ENCODE peak calls at places on chromosomes 2 and 18, in five cellular contexts. N is IMR-90, U is H9, X is mesenchymal stem cell, J is H1. Y is an unnamed sample.

GRCh38 chr2:119431155-119431975 is at the start of gene TMEM37:
- DNase-seq in J (peak; percentile 50), U (peak; percentile 88), X (peak; percentile 79), N (peak; percentile 15), Y (peak; percentile 80)

GRCh38 chr2:40240067-40240466 is 211.8 kb downstream of the SLC8A1 start:
- DNase-seq in X (peak; percentile 77), N (peak; percentile 96), U (no peak), J (no peak), Y (no peak)

GRCh38 chr2:112216158-112216557 is 38.7 kb downstream of the ZC3H8 start:
- DNase-seq in X (peak; percentile 22), U (no peak), J (no peak), N (peak; percentile 18), Y (no peak)

GRCh38 chr2:232386740-232387450 is 8.3 kb downstream of the ALPP start:
- DNase-seq in J (no peak), U (peak; percentile 56), X (peak; percentile 70), N (no peak), Y (no peak)

GRCh38 chr2:148887349-148888002 is 12.4 kb downstream of the KIF5C start:
- DNase-seq in J (no peak), U (no peak), X (no peak), N (no peak), Y (no peak)

GRCh38 chr18:32576296-32576916 is 105.7 kb upstream of the GAREM1 start:
- DNase-seq in X (peak; percentile 46), U (peak; percentile 46), J (no peak), N (peak; percentile 5), Y (peak; percentile 11)

GRCh38 chr2:72103161-72103560 is 44.5 kb downstream of the CYP26B1 start:
- DNase-seq in X (no peak), N (no peak), J (no peak), U (peak; percentile 9), Y (no peak)

GRCh38 chr2:71277536-71278103 is 50.7 kb upstream of the PAIP2B start:
- DNase-seq in X (peak; percentile 37), N (no peak), U (peak; percentile 77), J (no peak), Y (peak; percentile 60)

GRCh38 chr2:45577426-45577825 is 33.6 kb downstream of the SRBD1 start:
- DNase-seq in J (no peak), U (no peak), N (peak; percentile 54), X (no peak), Y (no peak)

DNA sequence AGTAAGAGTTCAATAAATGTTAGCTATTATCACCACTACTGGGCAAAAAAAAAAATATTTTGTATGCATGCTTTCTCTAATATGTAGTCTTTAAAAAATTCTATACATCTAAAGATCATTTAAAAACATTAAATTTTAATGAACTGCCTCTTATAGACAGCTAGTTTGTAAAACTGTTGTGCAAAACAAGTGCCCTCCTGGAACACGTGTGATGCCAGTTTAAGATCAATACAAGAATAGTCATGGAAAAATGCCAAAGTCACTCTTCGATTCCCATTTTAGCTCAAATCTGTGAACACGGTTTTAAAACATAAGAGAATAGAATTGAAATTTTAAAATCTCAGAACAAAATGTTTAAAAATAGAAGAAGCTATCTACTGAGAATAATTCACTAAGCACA is 242.5 kb upstream of the SMAD7 start:
- DNase-seq in J (no peak), X (no peak), U (no peak), N (no peak), Y (no peak)
- H3K9me3 ChIP-seq in J (no peaks in the 10 kb centered on the region), X (no peaks in the 10 kb centered on the region), U (no peaks in the 10 kb centered on the region), N (no peaks in the 10 kb centered on the region), Y (no peaks in the 10 kb centered on the region)

DNA sequence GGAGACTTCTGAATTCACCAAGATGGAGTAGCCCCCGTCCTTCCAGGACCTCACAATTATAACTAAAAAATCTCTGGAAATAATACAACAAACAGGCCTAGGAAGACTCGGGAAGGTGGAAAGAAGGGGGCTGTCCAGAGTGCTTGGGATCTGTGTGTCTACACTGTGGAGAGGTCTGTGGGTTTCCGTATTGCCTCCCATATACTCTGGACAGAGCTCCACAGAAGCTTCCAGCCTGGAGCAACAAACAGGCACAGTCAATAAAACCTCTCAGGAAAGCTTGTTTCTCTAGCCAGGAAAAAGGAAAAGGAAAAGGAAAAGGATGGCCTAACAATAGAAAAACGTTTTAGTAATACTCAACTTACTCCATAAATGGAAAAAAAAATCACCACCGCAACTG is 655.9 kb downstream of the DSC3 start:
- DNase-seq in U (no peak), X (no peak), J (no peak), N (no peak), Y (no peak)
- H2BK15ac ChIP-seq in U (no peak overlapping the region), X (no peak overlapping the region), J (no peak overlapping the region), N (no peak overlapping the region), Y (no peak overlapping the region)

GRCh38 chr2:204669386-204669785 is 124.1 kb downstream of the PARD3B start:
- DNase-seq in U (no peak), N (no peak), X (no peak), J (no peak), Y (no peak)

GRCh38 chr2:204665244-204665643 is 120.0 kb downstream of the PARD3B start:
- DNase-seq in J (no peak), U (no peak), N (peak; percentile 60), X (peak; percentile 22), Y (no peak)

GRCh38 chr2:204670124-204670523 is 124.8 kb downstream of the PARD3B start:
- DNase-seq in N (peak; percentile 12), U (no peak), X (peak; percentile 8), J (no peak), Y (no peak)

GRCh38 chr2:204665771-204666170 is 120.5 kb downstream of the PARD3B start:
- DNase-seq in X (no peak), J (no peak), U (no peak), N (no peak), Y (no peak)

GRCh38 chr2:204667990-204668389 is 122.7 kb downstream of the PARD3B start:
- DNase-seq in X (peak; percentile 6), U (no peak), N (no peak), J (no peak), Y (no peak)
- H3K9me3 ChIP-seq in X (no peaks in the 10 kb centered on the region), U (no peaks in the 10 kb centered on the region), N (no peaks in the 10 kb centered on the region), J (no peaks in the 10 kb centered on the region), Y (no peaks in the 10 kb centered on the region)

DNA sequence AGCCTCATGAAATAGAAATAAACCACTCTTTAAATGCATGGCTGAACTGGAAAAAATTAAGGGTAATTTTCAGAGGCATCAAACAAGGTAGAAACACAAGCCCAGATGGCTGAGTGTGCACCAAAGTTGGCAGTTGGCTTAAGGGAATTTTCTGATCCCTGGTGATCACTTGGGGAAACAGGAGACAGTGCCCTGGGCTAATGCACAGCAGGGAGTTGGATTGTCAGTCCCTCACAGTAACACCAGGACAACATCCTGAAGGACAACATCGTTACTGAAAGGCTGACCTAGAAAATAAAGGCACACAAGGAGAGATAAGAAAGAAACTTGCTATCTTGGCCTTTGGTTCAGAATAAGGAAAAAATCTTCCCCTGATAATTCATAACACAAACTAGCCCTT is 417.0 kb downstream of the SLC4A3 start:
- DNase-seq in N (no peak), U (peak; percentile 32), J (no peak), X (no peak), Y (no peak)
- H2BK15ac ChIP-seq in N (peak overlapping the region; percentile 55), U (no peak overlapping the region), J (no peak overlapping the region), X (no peak overlapping the region), Y (no peak overlapping the region)

GRCh38 chr2:135066710-135067109 is 14.6 kb downstream of the RAB3GAP1 start:
- DNase-seq in U (no peak), J (no peak), X (no peak), N (peak; percentile 41), Y (no peak)

GRCh38 chr2:135063210-135063609 is 11.1 kb downstream of the RAB3GAP1 start:
- DNase-seq in X (no peak), U (no peak), N (no peak), J (no peak), Y (no peak)

GRCh38 chr2:135059577-135059976 is 7.5 kb downstream of the RAB3GAP1 start:
- DNase-seq in X (no peak), U (no peak), N (no peak), J (no peak), Y (no peak)

DNA sequence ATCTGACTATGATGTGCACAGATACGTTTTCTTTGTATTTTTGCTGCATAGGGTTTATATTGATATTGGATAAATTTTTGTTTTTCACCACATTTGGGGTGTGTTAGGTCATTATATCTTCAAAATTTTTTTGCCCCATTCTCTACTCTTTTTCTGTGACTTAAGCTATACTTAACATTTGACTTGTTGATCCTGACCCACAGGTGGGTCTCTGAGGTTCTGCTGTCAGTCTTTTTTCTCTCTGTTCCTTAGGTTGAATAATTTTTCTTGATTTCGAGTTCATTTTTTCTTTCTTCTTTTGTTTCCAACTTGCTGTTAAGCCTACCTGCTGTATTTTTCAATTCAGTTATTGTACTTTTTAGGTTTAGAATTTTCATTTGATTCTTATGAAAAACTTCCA is 12.1 kb downstream of the RAB3GAP1 start:
- DNase-seq in N (no peak), U (no peak), J (no peak), X (no peak), Y (no peak)
- H3K9me3 ChIP-seq in N (no peaks in the 10 kb centered on the region), U (no peaks in the 10 kb centered on the region), J (no peaks in the 10 kb centered on the region), X (no peaks in the 10 kb centered on the region), Y (peaks cover 12% of the 10 kb centered on the region)

GRCh38 chr18:51621103-51621969 is 423.9 kb upstream of the MEX3C start:
- DNase-seq in J (peak; percentile 33), X (peak; percentile 18), U (peak; percentile 58), N (no peak), Y (peak; percentile 81)

GRCh38 chr18:51614967-51615571 is 417.6 kb upstream of the MEX3C start:
- DNase-seq in N (no peak), X (no peak), J (no peak), U (no peak), Y (no peak)

GRCh38 chr18:51617167-51617566 is 419.7 kb upstream of the MEX3C start:
- DNase-seq in U (no peak), N (no peak), X (no peak), J (no peak), Y (no peak)

GRCh38 chr18:51619283-51619682 is 421.8 kb upstream of the MEX3C start:
- DNase-seq in J (no peak), X (no peak), N (no peak), U (no peak), Y (no peak)

DNA sequence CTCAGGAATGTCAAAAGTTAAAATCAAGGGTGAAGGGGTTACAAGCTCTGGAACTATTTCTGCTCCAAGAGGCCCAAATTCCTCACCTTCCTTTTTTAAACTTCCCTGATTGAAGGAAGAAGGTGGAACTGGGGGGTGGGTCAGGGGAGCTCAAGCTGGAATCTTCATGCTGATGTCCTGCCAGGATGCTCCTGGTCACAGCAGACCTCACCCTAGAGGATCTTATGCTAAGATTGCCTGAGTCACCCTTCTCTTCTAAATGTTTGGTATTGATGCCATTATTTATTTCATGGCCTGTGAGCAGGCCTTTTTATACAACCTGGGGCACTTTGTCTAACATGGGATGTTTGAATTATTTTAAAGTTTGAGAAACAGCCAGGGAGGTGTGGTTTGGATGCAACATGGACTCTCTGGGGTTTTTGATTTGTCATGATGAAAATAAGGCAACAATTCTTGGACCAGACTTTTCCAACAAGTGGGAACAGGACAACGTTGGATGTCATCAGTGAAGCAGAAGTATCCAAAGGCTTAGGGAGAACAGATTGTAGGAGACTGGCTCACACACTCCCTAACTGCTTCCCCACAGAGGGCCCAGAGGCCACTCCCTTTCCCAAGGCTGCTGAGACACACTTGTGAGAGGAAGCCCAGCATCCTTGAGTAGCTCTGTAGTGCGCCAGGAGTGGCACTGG is 420.2 kb upstream of the MEX3C start:
- DNase-seq in J (no peak), U (no peak), X (no peak), N (no peak), Y (no peak)
- H2BK15ac ChIP-seq in J (no peak overlapping the region), U (no peak overlapping the region), X (no peak overlapping the region), N (no peak overlapping the region), Y (no peak overlapping the region)

DNA sequence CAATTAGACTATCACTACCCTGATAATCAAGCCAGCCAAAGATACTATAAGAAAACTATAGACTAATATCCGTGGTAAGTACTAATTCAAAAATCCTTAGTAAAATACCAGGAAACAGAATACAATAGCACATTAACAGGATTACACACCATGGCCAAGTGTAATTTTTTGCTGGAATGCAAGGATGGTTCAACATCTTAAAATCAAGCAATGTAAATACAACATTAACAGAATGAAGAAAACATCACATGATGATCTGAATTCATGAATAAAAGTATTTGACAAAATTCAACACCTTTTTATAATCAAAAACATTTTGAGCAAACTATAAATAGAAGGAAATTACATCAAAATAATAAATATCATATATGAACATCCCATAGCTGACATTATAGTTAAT is 350.7 kb upstream of the LRRTM1 start:
- DNase-seq in X (no peak), U (no peak), J (no peak), N (no peak), Y (no peak)
- H3K9me3 ChIP-seq in X (peaks cover 26% of the 10 kb centered on the region), U (no peaks in the 10 kb centered on the region), J (peaks cover 3% of the 10 kb centered on the region), N (peaks cover 2% of the 10 kb centered on the region), Y (no peaks in the 10 kb centered on the region)

Y was measured in neuronal stem cell.